ENCODE peak calls at places on chromosomes 1 and 21, in eight cellular contexts. K, D, X, G, B, L, U and O are unnamed samples.

GRCh38 chr1:1116701-1117468 is 996 bp upstream of the C1orf159 start:
- DNase-seq in K (no peak), D (peak), X (peak), G (no peak), B (peak), L (no peak), U (peak), O (peak)

GRCh38 chr1:39676951-39677350 is 5.0 kb upstream of the NT5C1A start:
- DNase-seq in K (no peak), D (no peak), X (no peak), G (no peak), B (peak), L (no peak), U (peak), O (no peak)

GRCh38 chr1:84936116-84936810 is 43.3 kb upstream of the LPAR3 start:
- DNase-seq in K (peak), D (peak), X (peak), G (peak), B (no peak), L (peak), U (no peak), O (peak)

GRCh38 chr1:225409051-225409450 is 18.8 kb downstream of the LBR start:
- DNase-seq in K (no peak), D (no peak), X (no peak), G (no peak), B (no peak), L (no peak), U (no peak), O (no peak)

GRCh38 chr1:221356693-221357092 is 385.2 kb downstream of the DUSP10 start:
- DNase-seq in K (no peak), D (no peak), X (no peak), G (no peak), B (no peak), L (no peak), U (no peak), O (no peak)

GRCh38 chr1:61533546-61533945 is 191.4 kb downstream of the TM2D1 start:
- DNase-seq in K (no peak), D (no peak), X (no peak), G (no peak), B (no peak), L (no peak), U (no peak), O (no peak)

GRCh38 chr1:26529655-26530539 is at the start of gene RPS6KA1:
- DNase-seq in K (peak), D (peak), X (peak), G (peak), B (no peak), L (peak), U (peak), O (no peak)

GRCh38 chr1:35500439-35500838 is 56.8 kb downstream of the KIAA0319L start:
- DNase-seq in K (no peak), D (no peak), X (no peak), G (no peak), B (no peak), L (no peak), U (no peak), O (peak)

GRCh38 chr1:47710075-47711071 is 272.5 kb downstream of the FOXD2 start:
- DNase-seq in K (peak), D (peak), X (peak), G (peak), B (peak), L (no peak), U (peak), O (peak)

GRCh38 chr1:236289492-236290131 is 7.9 kb upstream of the ERO1B start:
- DNase-seq in K (no peak), D (no peak), X (no peak), G (no peak), B (no peak), L (no peak), U (no peak), O (no peak)

GRCh38 chr1:26370591-26371382 is 1.8 kb downstream of the ZNF683 start:
- DNase-seq in K (no peak), D (no peak), X (no peak), G (no peak), B (no peak), L (no peak), U (no peak), O (no peak)

GRCh38 chr1:165235777-165236285 is 120.7 kb downstream of the LMX1A start:
- DNase-seq in K (no peak), D (no peak), X (no peak), G (peak), B (peak), L (no peak), U (peak), O (no peak)

GRCh38 chr1:46005594-46005993 is 126.8 kb downstream of the PIK3R3 start:
- DNase-seq in K (no peak), D (no peak), X (no peak), G (no peak), B (no peak), L (no peak), U (no peak), O (no peak)

GRCh38 chr1:1006305-1007159 is 6.6 kb upstream of the HES4 start:
- DNase-seq in K (no peak), D (no peak), X (no peak), G (no peak), B (no peak), L (peak), U (peak), O (no peak)

GRCh38 chr1:226569879-226570547 is 21.4 kb downstream of the STUM start:
- DNase-seq in K (no peak), D (no peak), X (no peak), G (peak), B (peak), L (no peak), U (no peak), O (no peak)

GRCh38 chr21:42636535-42636914 is 16.9 kb upstream of the PDE9A start:
- DNase-seq in K (peak), D (no peak), X (peak), G (no peak), B (no peak), L (peak), U (no peak), O (no peak)

GRCh38 chr1:151728151-151728711 is 6.9 kb downstream of the RIIAD1 start:
- DNase-seq in K (peak), D (peak), X (peak), G (no peak), B (no peak), L (no peak), U (no peak), O (no peak)

GRCh38 chr1:234928642-234929041 is 200.0 kb downstream of the TOMM20 start:
- DNase-seq in K (no peak), D (no peak), X (no peak), G (no peak), B (no peak), L (no peak), U (no peak), O (no peak)

GRCh38 chr1:214296860-214297699 is 16.1 kb downstream of the SMYD2 start:
- DNase-seq in K (no peak), D (peak), X (peak), G (no peak), B (no peak), L (peak), U (no peak), O (no peak)